ENCODE peak calls at places on chromosomes 1 and 21, in ten cellular contexts. B, Q, H, G, S, I, Y, F, E and V are unnamed samples.

GRCh38 chr1:106831511-106831910 is 225.0 kb upstream of the PRMT6 start:
- DNase-seq in F (no peak), Q (no peak), B (no peak), G (no peak), H (no peak), E (no peak), S (no peak), I (no peak), Y (no peak), V (no peak)

GRCh38 chr1:168112673-168113305 is 23.9 kb downstream of the GPR161 start:
- DNase-seq in S (no peak), G (peak; percentile 72), Q (peak; percentile 9), I (no peak), F (peak; percentile 94), E (no peak), Y (peak; percentile 81), H (peak; percentile 52), B (no peak), V (peak; percentile 39)

GRCh38 chr21:45155910-45156309 is 81.5 kb downstream of the ADARB1 start:
- DNase-seq in Q (no peak), H (no peak), S (no peak), E (no peak), Y (no peak), I (no peak), B (peak; percentile 4), F (peak; percentile 31), G (no peak), V (no peak)

GRCh38 chr1:163258181-163258580 is 55.5 kb upstream of the RGS5 start:
- DNase-seq in I (no peak), B (no peak), E (no peak), Y (peak; percentile 30), Q (no peak), S (no peak), H (no peak), F (no peak), G (no peak), V (no peak)

GRCh38 chr21:35382696-35383095 is 333.6 kb upstream of the RUNX1 start:
- DNase-seq in Y (no peak), I (no peak), Q (no peak), F (no peak), S (no peak), G (no peak), B (no peak), H (no peak), E (no peak), V (no peak)

GRCh38 chr1:179169616-179170467 is 59.6 kb downstream of the ABL2 start:
- DNase-seq in H (no peak), Q (no peak), F (no peak), B (no peak), Y (peak; percentile 85), G (no peak), I (no peak), S (no peak), E (no peak), V (peak; percentile 57)

GRCh38 chr1:19967808-19968207 is 11.6 kb downstream of the PLA2G2A start:
- DNase-seq in H (no peak), G (no peak), E (no peak), B (no peak), I (no peak), S (no peak), Q (no peak), Y (no peak), F (no peak), V (no peak)

GRCh38 chr1:244633140-244633539 is 19.8 kb upstream of the DESI2 start:
- DNase-seq in I (no peak), Q (no peak), E (no peak), S (no peak), G (no peak), H (no peak), Y (no peak), F (no peak), B (no peak), V (no peak)